ENCODE peak calls at places on chromosome 16, in eight cellular contexts. A is heart left ventricle; G is stimulated activated CD4-positive, alpha-beta T cell treated with anti-CD3 and anti-CD28 coated beads, Interleukin-1b, Interleukin-23, amount 100 ng/mL, for 1 hour; Q is EH; F is breast epithelium; C is stomach; J is hippocampal formation; I is NCI-H69. W is an unnamed sample.

GRCh38 chr16:1916654-1916990 is 1.6 kb downstream of the HS3ST6 start:
- DNase-seq in I (no peak), C (no peak), F (no peak), Q (no peak), J (no peak), A (no peak), G (no peak), W (no peak)

GRCh38 chr16:54099627-54100026 is 187.0 kb downstream of the IRX3 start:
- DNase-seq in C (no peak), J (no peak), G (no peak), I (no peak), F (no peak), A (no peak), Q (no peak), W (no peak)

GRCh38 chr16:74627506-74628220 is 20.7 kb upstream of the GLG1 start:
- DNase-seq in F (no peak), A (peak; percentile 38), C (peak; percentile 23), J (no peak), G (no peak), Q (peak; percentile 51), I (no peak), W (no peak)

GRCh38 chr16:10744370-10745030 is 858 bp downstream of the NUBP1 start:
- DNase-seq in C (no peak), A (no peak), G (no peak), F (peak; percentile 24), J (no peak), Q (peak; percentile 77), I (no peak), W (no peak)

GRCh38 chr16:68448360-68448970 is at the start of gene SMPD3:
- DNase-seq in F (peak; percentile 95), I (peak; percentile 99), C (peak; percentile 99), J (peak; percentile 100), A (peak; percentile 98), G (peak; percentile 96), Q (peak; percentile 99), W (peak; percentile 99)

GRCh38 chr16:85615852-85616607 is 2.9 kb downstream of the GSE1 start:
- DNase-seq in C (peak; percentile 79), F (peak; percentile 71), A (peak; percentile 77), Q (peak; percentile 80), G (peak; percentile 64), J (no peak), I (peak; percentile 73), W (no peak)

GRCh38 chr16:56637814-56638750 is at the start of gene MT1A:
- DNase-seq in G (no peak), A (peak; percentile 90), J (no peak), C (peak; percentile 87), Q (peak; percentile 57), F (peak; percentile 40), I (no peak), W (no peak)

GRCh38 chr16:66167564-66168291 is 198.8 kb upstream of the CDH5 start:
- DNase-seq in F (no peak), J (no peak), Q (no peak), I (no peak), C (no peak), A (no peak), G (no peak), W (no peak)

GRCh38 chr16:2280981-2281542 is 13.1 kb upstream of the RNPS1 start:
- DNase-seq in I (no peak), F (no peak), J (no peak), C (no peak), A (no peak), G (no peak), Q (no peak), W (no peak)

GRCh38 chr16:54432481-54433229 is 146.1 kb upstream of the IRX3 start:
- DNase-seq in F (peak; percentile 81), G (no peak), A (no peak), Q (no peak), C (no peak), J (no peak), I (no peak), W (no peak)